ENCODE peak calls at places on chromosomes 5 and 9, in eight cellular contexts. X, C, B, W, R, J, A and V are unnamed samples.

GRCh38 chr5:37554938-37555337 is 175.8 kb downstream of the WDR70 start:
- DNase-seq in W (peak; percentile 6), A (no peak), C (no peak), R (peak; percentile 23), J (no peak), B (no peak), X (no peak), V (no peak)

GRCh38 chr5:61686491-61687257 is 354.6 kb downstream of the ZSWIM6 start:
- DNase-seq in R (no peak), B (no peak), W (no peak), J (no peak), A (no peak), C (no peak), X (no peak), V (no peak)

GRCh38 chr5:43367909-43368648 is 44.1 kb downstream of the CCL28 start:
- DNase-seq in J (no peak), B (no peak), A (no peak), C (no peak), R (peak; percentile 74), X (no peak), W (no peak), V (peak; percentile 51)

GRCh38 chr9:91423785-91424402 is at the start of gene NFIL3:
- DNase-seq in R (peak; percentile 65), B (peak; percentile 18), W (peak; percentile 88), J (peak; percentile 88), C (peak; percentile 67), A (peak; percentile 63), X (peak; percentile 86), V (peak; percentile 78)

GRCh38 chr9:130029223-130029583 is 13.8 kb downstream of the FNBP1 start:
- DNase-seq in R (no peak), W (no peak), A (no peak), B (no peak), C (no peak), X (no peak), J (no peak), V (no peak)

GRCh38 chr5:167305591-167306213 is 985.7 kb upstream of the WWC1 start:
- DNase-seq in W (no peak), R (no peak), J (no peak), A (no peak), X (no peak), C (no peak), B (no peak), V (no peak)

GRCh38 chr5:78968781-78969180 is 16.3 kb downstream of the ARSB start:
- DNase-seq in R (no peak), B (no peak), J (no peak), X (no peak), W (no peak), A (no peak), C (no peak), V (no peak)

GRCh38 chr5:34676409-34676808 is 20.3 kb downstream of the RAI14 start:
- DNase-seq in X (no peak), J (no peak), W (no peak), B (no peak), C (no peak), A (no peak), R (peak; percentile 47), V (peak; percentile 40)

GRCh38 chr9:116174347-116174746 is 20.8 kb downstream of the PAPPA start:
- DNase-seq in R (peak; percentile 75), X (no peak), B (no peak), W (no peak), A (no peak), C (no peak), J (no peak), V (no peak)

GRCh38 chr9:99054581-99054980 is 50.3 kb upstream of the TGFBR1 start:
- DNase-seq in W (no peak), A (no peak), B (no peak), X (no peak), J (no peak), C (no peak), R (no peak), V (no peak)

GRCh38 chr5:73284196-73284795 is 111.3 kb downstream of the TMEM174 start:
- DNase-seq in B (no peak), J (no peak), A (no peak), X (no peak), W (no peak), R (no peak), C (no peak), V (no peak)

GRCh38 chr5:74166064-74166463 is 474.5 kb downstream of the ENC1 start:
- DNase-seq in A (no peak), B (no peak), R (peak; percentile 16), J (no peak), C (no peak), X (no peak), W (no peak), V (peak; percentile 85)

GRCh38 chr9:34988218-34989055 is 1.1 kb upstream of the DNAJB5 start:
- DNase-seq in A (no peak), B (peak; percentile 33), R (no peak), W (no peak), X (no peak), C (peak; percentile 13), J (peak; percentile 75), V (no peak)

GRCh38 chr5:14036514-14036913 is 92.0 kb upstream of the DNAH5 start:
- DNase-seq in B (no peak), W (no peak), J (no peak), C (no peak), A (no peak), X (no peak), R (peak; percentile 65), V (peak; percentile 29)

GRCh38 chr5:80255425-80255751 is 460 bp downstream of the SERINC5 start:
- DNase-seq in C (peak; percentile 44), J (peak; percentile 71), A (peak; percentile 43), R (peak; percentile 52), B (no peak), X (peak; percentile 67), W (no peak), V (peak; percentile 61)

GRCh38 chr5:148623741-148624140 is 30.6 kb downstream of the HTR4 start:
- DNase-seq in X (no peak), B (no peak), C (no peak), J (no peak), A (no peak), R (no peak), W (no peak), V (no peak)

GRCh38 chr5:167765341-167765740 is 526.1 kb upstream of the WWC1 start:
- DNase-seq in C (no peak), A (no peak), R (no peak), B (no peak), J (no peak), X (no peak), W (no peak), V (no peak)

GRCh38 chr5:150596826-150597225 is 43.6 kb upstream of the SYNPO start:
- DNase-seq in J (peak; percentile 7), A (no peak), W (no peak), B (no peak), R (no peak), C (no peak), X (no peak), V (no peak)

GRCh38 chr9:111794837-111795556 is at the start of gene SHOC1:
- DNase-seq in R (no peak), X (no peak), A (no peak), W (no peak), C (no peak), B (no peak), J (peak; percentile 23), V (no peak)

GRCh38 chr9:131728961-131729360 is 10.9 kb downstream of the RAPGEF1 start:
- DNase-seq in J (no peak), B (peak; percentile 49), R (no peak), A (no peak), X (no peak), W (no peak), C (no peak), V (no peak)

GRCh38 chr5:1663186-1663585 is 136.5 kb downstream of the MRPL36 start:
- DNase-seq in A (no peak), J (no peak), C (no peak), X (no peak), W (no peak), B (no peak), R (no peak), V (no peak)

GRCh38 chr9:108241384-108241783 is 614.4 kb downstream of the ACTL7B start:
- DNase-seq in A (no peak), W (no peak), C (no peak), J (no peak), R (no peak), X (no peak), B (no peak), V (peak; percentile 10)

GRCh38 chr5:57082441-57083067 is 91.3 kb upstream of the GPBP1 start:
- DNase-seq in J (no peak), W (no peak), A (no peak), B (no peak), X (peak; percentile 14), C (no peak), R (peak; percentile 17), V (peak; percentile 41)

GRCh38 chr9:136055715-136056545 is 39.2 kb downstream of the NACC2 start:
- DNase-seq in C (no peak), B (no peak), A (no peak), R (no peak), W (no peak), X (no peak), J (no peak), V (no peak)

GRCh38 chr9:120904999-120905793 is 21.4 kb downstream of the TRAF1 start:
- DNase-seq in J (no peak), W (no peak), A (no peak), X (no peak), R (no peak), C (no peak), B (no peak), V (no peak)

GRCh38 chr9:99326112-99326916 is 104.2 kb downstream of the SEC61B start:
- DNase-seq in C (no peak), R (peak; percentile 30), W (no peak), J (no peak), X (no peak), B (no peak), A (no peak), V (no peak)

GRCh38 chr5:133381571-133382365 is 230.6 kb downstream of the FSTL4 start:
- DNase-seq in C (no peak), W (no peak), B (no peak), X (no peak), A (no peak), R (no peak), J (no peak), V (no peak)

GRCh38 chr5:115179959-115180709 is 10.4 kb upstream of the TRIM36 start:
- DNase-seq in R (peak; percentile 13), C (no peak), B (no peak), J (no peak), X (peak; percentile 66), W (peak; percentile 17), A (peak; percentile 30), V (peak; percentile 10)

GRCh38 chr9:105608685-105609598 is 51.0 kb downstream of the FKTN start:
- DNase-seq in A (no peak), W (peak; percentile 13), B (no peak), J (no peak), R (peak; percentile 65), X (peak; percentile 21), C (no peak), V (peak; percentile 72)

GRCh38 chr5:155729684-155730059 is 597.3 kb upstream of the SGCD start:
- DNase-seq in B (no peak), R (no peak), C (peak; percentile 27), X (no peak), W (no peak), J (peak; percentile 67), A (no peak), V (no peak)

GRCh38 chr9:69970001-69970531 is 73.6 kb upstream of the MAMDC2 start:
- DNase-seq in X (no peak), C (no peak), R (peak; percentile 30), J (no peak), B (no peak), A (no peak), W (no peak), V (peak; percentile 9)

GRCh38 chr9:32581512-32582143 is 8.7 kb upstream of the NDUFB6 start:
- DNase-seq in R (peak; percentile 76), J (no peak), C (peak; percentile 1), W (no peak), A (peak; percentile 30), X (peak; percentile 26), B (no peak), V (peak; percentile 87)

GRCh38 chr5:149298857-149299404 is 27.3 kb downstream of the AFAP1L1 start:
- DNase-seq in X (no peak), B (no peak), W (no peak), J (peak; percentile 55), C (no peak), R (no peak), A (no peak), V (no peak)

GRCh38 chr5:72749362-72749997 is 67.0 kb upstream of the TNPO1 start:
- DNase-seq in R (no peak), B (no peak), C (no peak), W (no peak), J (no peak), X (no peak), A (no peak), V (no peak)